ENCODE peak calls at places on chromosomes 1 and 21, in four cellular contexts. G is HepG2, H is K562, R is H1. J is an unnamed sample.

GRCh38 chr1:163872067-163872466 is 550.3 kb downstream of the NUF2 start:
- DNase-seq in R (no peak), H (no peak), G (no peak), J (no peak)

GRCh38 chr1:157400766-157401165 is 151.5 kb downstream of the FCRL5 start:
- DNase-seq in H (no peak), G (no peak), R (no peak), J (no peak)

GRCh38 chr1:115642168-115643072 is 650 bp downstream of the VANGL1 start:
- DNase-seq in R (peak; percentile 69), G (peak; percentile 35), H (peak; percentile 72), J (peak; percentile 48)

GRCh38 chr21:46222436-46223116 is 6.0 kb downstream of the LSS start:
- DNase-seq in R (no peak), G (no peak), H (no peak), J (no peak)

GRCh38 chr21:16473965-16474364 is 744.2 kb downstream of the USP25 start:
- DNase-seq in H (no peak), R (no peak), G (no peak), J (no peak)

GRCh38 chr21:26451014-26451740 is 121.9 kb downstream of the CYYR1 start:
- DNase-seq in R (no peak), H (no peak), G (no peak), J (no peak)

GRCh38 chr1:110475358-110476027 is 24.5 kb downstream of the PROK1 start:
- DNase-seq in H (no peak), G (no peak), R (no peak), J (no peak)

GRCh38 chr1:18340158-18340764 is 140.5 kb upstream of the KLHDC7A start:
- DNase-seq in G (no peak), R (no peak), H (no peak), J (no peak)

GRCh38 chr1:219179293-219179692 is 5.6 kb downstream of the LYPLAL1 start:
- DNase-seq in H (no peak), G (no peak), R (no peak), J (no peak)

GRCh38 chr1:92691937-92692336 is 93.0 kb downstream of the EVI5 start:
- DNase-seq in R (no peak), H (no peak), G (no peak), J (no peak)

GRCh38 chr1:237241038-237241437 is 199.1 kb downstream of the RYR2 start:
- DNase-seq in H (no peak), R (no peak), G (no peak), J (no peak)
- TF ChIP-seq RNF2 in H (no peak), R (no peak), G (no peak), J (no peak)

GRCh38 chr1:151516031-151516511 is 4.9 kb downstream of the CGN start:
- DNase-seq in H (no peak), G (no peak), R (no peak), J (no peak)
- TF ChIP-seq RNF2 in H (no peak), G (no peak), R (no peak), J (no peak)

GRCh38 chr1:179818260-179818659 is 59.3 kb downstream of the TOR1AIP2 start:
- DNase-seq in R (no peak), H (no peak), G (no peak), J (no peak)

GRCh38 chr1:179816196-179816960 is 61.2 kb downstream of the TOR1AIP2 start:
- DNase-seq in H (no peak), G (no peak), R (no peak), J (no peak)

GRCh38 chr1:179817056-179817455 is 60.5 kb downstream of the TOR1AIP2 start:
- DNase-seq in R (no peak), G (no peak), H (no peak), J (no peak)

GRCh38 chr1:179818743-179819173 is 58.8 kb downstream of the TOR1AIP2 start:
- DNase-seq in G (no peak), H (peak; percentile 90), R (no peak), J (no peak)

GRCh38 chr1:179817789-179818188 is 59.8 kb downstream of the TOR1AIP2 start:
- DNase-seq in R (no peak), G (no peak), H (no peak), J (no peak)
- TF ChIP-seq RNF2 in R (no peak), G (no peak), H (no peak), J (no peak)

GRCh38 chr1:198932351-198932991 is 293.6 kb downstream of the PTPRC start:
- DNase-seq in G (no peak), R (no peak), H (no peak), J (no peak)
- TF ChIP-seq RNF2 in G (no peak), R (no peak), H (no peak), J (no peak)

DNA sequence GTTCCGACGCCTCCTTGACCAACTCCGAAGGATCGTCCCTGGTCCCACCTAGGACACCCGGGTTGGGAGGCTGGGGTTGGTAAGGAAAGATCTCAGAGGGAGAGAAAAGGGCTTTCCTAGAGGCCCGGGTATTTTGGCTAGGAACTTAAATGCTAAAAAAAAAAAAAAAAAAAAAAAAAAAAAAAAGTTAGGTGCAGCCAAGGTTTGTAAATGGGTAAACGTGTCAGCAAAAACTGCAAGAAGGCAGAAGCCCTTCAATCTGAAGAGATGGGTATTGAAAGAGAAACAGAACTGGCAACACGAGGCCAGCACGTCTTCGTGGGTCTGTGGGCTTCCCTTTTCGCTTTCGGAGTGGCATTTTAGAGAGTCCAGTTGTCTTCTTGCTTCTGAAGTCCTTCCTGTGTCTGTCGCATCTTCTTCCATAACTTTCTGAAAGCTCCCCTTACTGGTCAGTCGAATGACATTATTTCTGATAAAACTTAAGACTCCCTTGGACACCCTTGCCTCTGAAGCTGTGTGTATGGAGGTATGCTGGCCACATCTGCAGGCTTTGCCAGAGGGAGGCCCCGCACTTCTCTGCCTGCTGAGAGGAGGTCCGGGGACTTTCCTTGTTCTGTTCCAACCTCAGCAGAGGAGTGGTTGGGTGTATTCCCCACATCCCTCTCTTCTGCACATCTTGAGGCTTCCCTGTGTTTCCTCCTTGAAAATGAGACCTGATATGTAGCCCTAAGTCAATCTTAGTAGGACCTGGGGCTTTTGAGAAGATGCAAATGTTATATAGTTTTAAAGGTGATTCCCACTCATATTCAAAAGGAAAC is 745 bp downstream of the RCSD1 start:
- DNase-seq in R (no peak), H (no peak), G (no peak), J (no peak)
- TF ChIP-seq RNF2 in R (peak; percentile 11), H (no peak), G (no peak), J (no peak)

DNA sequence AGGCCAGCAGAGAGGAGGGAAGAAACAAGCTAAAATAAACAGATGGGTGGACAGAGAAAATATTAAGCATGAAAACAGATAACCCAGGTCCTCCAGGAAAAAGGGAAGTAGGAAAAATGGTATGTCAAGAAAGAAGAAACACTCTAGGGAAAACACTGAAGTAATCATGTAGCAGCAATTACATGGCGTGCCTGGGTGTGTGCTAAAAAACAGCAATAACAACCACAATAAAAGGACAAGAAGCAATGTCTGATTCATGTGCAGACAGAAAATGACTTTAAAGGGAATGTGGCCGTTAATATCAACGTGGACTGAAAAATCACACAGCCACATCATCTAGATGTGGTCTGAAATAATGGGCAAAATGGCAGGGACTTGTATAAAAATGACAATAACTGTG is 369.7 kb downstream of the PTBP2 start:
- DNase-seq in G (no peak), H (no peak), R (no peak), J (no peak)
- TF ChIP-seq RNF2 in G (no peak), H (no peak), R (no peak), J (no peak)

J was measured in A549.